ENCODE peak calls at places on chromosomes 16 and 17, in four cellular contexts. One of them, this sample, is unnamed.

GRCh38 chr17:83078378-83079339 is 750 bp upstream of the METRNL start:
- DNase-seq in colonic mucosa: peak
- DNase-seq in PC-9: peak
- DNase-seq in cardiac muscle cell: peak
- DNase-seq in this sample: no peak

GRCh38 chr17:69227536-69227935 is 1.1 kb downstream of the ABCA10 start:
- DNase-seq in colonic mucosa: no peak
- DNase-seq in PC-9: no peak
- DNase-seq in cardiac muscle cell: no peak
- DNase-seq in this sample: no peak

GRCh38 chr17:67942810-67943209 is 53.5 kb downstream of the C17orf58 start:
- DNase-seq in colonic mucosa: no peak
- DNase-seq in PC-9: no peak
- DNase-seq in cardiac muscle cell: peak
- DNase-seq in this sample: no peak

GRCh38 chr17:13704333-13704732 is 102.6 kb upstream of the HS3ST3A1 start:
- DNase-seq in colonic mucosa: no peak
- DNase-seq in PC-9: no peak
- DNase-seq in cardiac muscle cell: no peak
- DNase-seq in this sample: no peak

GRCh38 chr17:83204230-83204725 is 124.9 kb downstream of the METRNL start:
- DNase-seq in colonic mucosa: no peak
- DNase-seq in PC-9: no peak
- DNase-seq in cardiac muscle cell: no peak
- DNase-seq in this sample: no peak

GRCh38 chr16:87391324-87391949 is 699 bp upstream of the MAP1LC3B start:
- DNase-seq in colonic mucosa: peak
- DNase-seq in PC-9: no peak
- DNase-seq in cardiac muscle cell: peak
- DNase-seq in this sample: peak

GRCh38 chr17:72336804-72337070 is 215.9 kb downstream of the SOX9 start:
- DNase-seq in colonic mucosa: no peak
- DNase-seq in PC-9: no peak
- DNase-seq in cardiac muscle cell: no peak
- DNase-seq in this sample: no peak

GRCh38 chr16:77660311-77660710 is 62.0 kb upstream of the NUDT7 start:
- DNase-seq in colonic mucosa: no peak
- DNase-seq in PC-9: no peak
- DNase-seq in cardiac muscle cell: peak
- DNase-seq in this sample: no peak

GRCh38 chr17:60390881-60391418 is 983 bp downstream of the USP32 start:
- DNase-seq in colonic mucosa: peak
- DNase-seq in PC-9: peak
- DNase-seq in cardiac muscle cell: peak
- DNase-seq in this sample: no peak

GRCh38 chr17:74833501-74834361 is 26.0 kb downstream of the GRIN2C start:
- DNase-seq in colonic mucosa: no peak
- DNase-seq in PC-9: peak
- DNase-seq in cardiac muscle cell: no peak
- DNase-seq in this sample: no peak

GRCh38 chr16:85349413-85350145 is 237.3 kb upstream of the CIBAR2 start:
- DNase-seq in colonic mucosa: no peak
- DNase-seq in PC-9: peak
- DNase-seq in cardiac muscle cell: no peak
- DNase-seq in this sample: no peak

GRCh38 chr17:58527949-58528348 is 13.5 kb upstream of the MTMR4 start:
- DNase-seq in colonic mucosa: no peak
- DNase-seq in PC-9: no peak
- DNase-seq in cardiac muscle cell: no peak
- DNase-seq in this sample: no peak

GRCh38 chr16:28882476-28883180 is 4.3 kb downstream of the ATP2A1 start:
- DNase-seq in colonic mucosa: no peak
- DNase-seq in PC-9: no peak
- DNase-seq in cardiac muscle cell: peak
- DNase-seq in this sample: no peak

GRCh38 chr17:63573634-63574033 is 23.4 kb downstream of the DCAF7 start:
- DNase-seq in colonic mucosa: no peak
- DNase-seq in PC-9: no peak
- DNase-seq in cardiac muscle cell: no peak
- DNase-seq in this sample: no peak

GRCh38 chr17:76673729-76674128 is 30.2 kb upstream of the ST6GALNAC1 start:
- DNase-seq in colonic mucosa: no peak
- DNase-seq in PC-9: no peak
- DNase-seq in cardiac muscle cell: no peak
- DNase-seq in this sample: no peak

GRCh38 chr17:8766731-8767130 is 8.4 kb upstream of the SPDYE4 start:
- DNase-seq in colonic mucosa: no peak
- DNase-seq in PC-9: no peak
- DNase-seq in cardiac muscle cell: no peak
- DNase-seq in this sample: no peak

GRCh38 chr16:89899879-89900481 is 18.7 kb upstream of the MC1R start:
- DNase-seq in colonic mucosa: no peak
- DNase-seq in PC-9: no peak
- DNase-seq in cardiac muscle cell: no peak
- DNase-seq in this sample: no peak

GRCh38 chr17:15169676-15170075 is 95.5 kb downstream of the PMP22 start:
- DNase-seq in colonic mucosa: no peak
- DNase-seq in PC-9: no peak
- DNase-seq in cardiac muscle cell: no peak
- DNase-seq in this sample: no peak

GRCh38 chr17:82267575-82268379 is 5.7 kb downstream of the CSNK1D start:
- DNase-seq in colonic mucosa: peak
- DNase-seq in PC-9: peak
- DNase-seq in cardiac muscle cell: no peak
- DNase-seq in this sample: peak

GRCh38 chr16:84369938-84370627 is 1.7 kb downstream of the ATP2C2 start:
- DNase-seq in colonic mucosa: peak
- DNase-seq in PC-9: peak
- DNase-seq in cardiac muscle cell: no peak
- DNase-seq in this sample: no peak

GRCh38 chr17:20852541-20853370 is 190.1 kb downstream of the USP22 start:
- DNase-seq in colonic mucosa: no peak
- DNase-seq in PC-9: peak
- DNase-seq in cardiac muscle cell: peak
- DNase-seq in this sample: peak

GRCh38 chr16:1991135-1991551 is 1.4 kb downstream of the SYNGR3 start:
- DNase-seq in colonic mucosa: peak
- DNase-seq in PC-9: no peak
- DNase-seq in cardiac muscle cell: no peak
- DNase-seq in this sample: no peak

GRCh38 chr17:19805006-19805405 is 56.9 kb upstream of the ALDH3A1 start:
- DNase-seq in colonic mucosa: no peak
- DNase-seq in PC-9: no peak
- DNase-seq in cardiac muscle cell: no peak
- DNase-seq in this sample: no peak

GRCh38 chr17:43734376-43734775 is 24.2 kb downstream of the SOST start:
- DNase-seq in colonic mucosa: no peak
- DNase-seq in PC-9: no peak
- DNase-seq in cardiac muscle cell: no peak
- DNase-seq in this sample: no peak

GRCh38 chr17:76038050-76038449 is 10.9 kb upstream of the EVPL start:
- DNase-seq in colonic mucosa: no peak
- DNase-seq in PC-9: no peak
- DNase-seq in cardiac muscle cell: no peak
- DNase-seq in this sample: no peak

GRCh38 chr16:89216315-89217137 is 977 bp upstream of the ZNF778 start:
- DNase-seq in colonic mucosa: peak
- DNase-seq in PC-9: peak
- DNase-seq in cardiac muscle cell: peak
- DNase-seq in this sample: peak

DNA sequence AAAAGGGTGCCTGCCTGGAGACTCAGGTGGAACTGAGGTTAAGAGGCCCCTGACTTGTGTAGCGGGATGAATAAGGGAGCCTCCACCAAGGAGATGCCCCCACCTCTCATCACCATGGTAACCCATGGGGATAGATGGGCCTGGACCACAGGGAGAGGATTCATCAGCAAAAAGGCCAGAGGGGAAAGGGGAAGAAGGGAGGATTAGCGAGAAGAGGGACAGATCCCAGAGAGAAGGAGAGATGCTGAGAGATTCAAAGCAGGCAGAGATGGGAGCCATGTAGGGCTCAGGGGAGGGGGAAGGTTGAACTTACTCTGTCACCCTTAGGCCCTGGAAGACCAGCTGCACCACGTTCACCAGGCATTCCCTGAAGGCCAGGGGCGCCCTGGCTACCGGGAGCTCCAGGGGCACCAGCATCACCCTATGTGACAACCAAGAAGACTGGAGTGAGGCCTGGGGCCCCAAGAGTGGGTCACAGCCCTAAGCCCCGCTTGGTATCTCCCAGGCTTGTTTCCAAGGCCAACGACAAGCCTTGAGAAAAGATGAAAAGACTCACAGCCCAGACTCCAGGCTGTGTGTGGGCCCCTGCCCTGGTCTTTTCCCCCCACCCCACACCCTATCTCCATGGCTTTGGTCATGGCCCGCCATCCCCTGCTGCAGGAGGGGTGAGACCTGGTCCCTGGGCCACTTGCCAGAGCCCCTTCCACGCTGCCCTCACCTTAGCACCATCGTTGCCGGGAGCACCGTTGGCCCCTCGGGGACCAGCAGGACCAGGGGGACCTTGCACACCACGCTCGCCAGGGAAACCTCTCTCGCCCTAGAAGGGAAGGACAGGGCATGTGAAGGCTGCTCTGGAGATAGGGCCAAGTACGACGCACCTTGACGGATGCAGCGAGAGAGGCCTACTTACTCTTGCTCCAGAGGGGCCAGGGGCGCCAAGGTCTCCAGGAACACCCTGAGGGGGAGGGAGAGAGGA is 10.1 kb downstream of the COL1A1 start:
- DNase-seq in colonic mucosa: no peak
- DNase-seq in PC-9: no peak
- DNase-seq in cardiac muscle cell: no peak
- DNase-seq in this sample: no peak
- H3K27ac ChIP-seq in colonic mucosa: no peak
- H3K27ac ChIP-seq in PC-9: no peak
- H3K27ac ChIP-seq in cardiac muscle cell: no peak
- H3K27ac ChIP-seq in this sample: no peak

DNA sequence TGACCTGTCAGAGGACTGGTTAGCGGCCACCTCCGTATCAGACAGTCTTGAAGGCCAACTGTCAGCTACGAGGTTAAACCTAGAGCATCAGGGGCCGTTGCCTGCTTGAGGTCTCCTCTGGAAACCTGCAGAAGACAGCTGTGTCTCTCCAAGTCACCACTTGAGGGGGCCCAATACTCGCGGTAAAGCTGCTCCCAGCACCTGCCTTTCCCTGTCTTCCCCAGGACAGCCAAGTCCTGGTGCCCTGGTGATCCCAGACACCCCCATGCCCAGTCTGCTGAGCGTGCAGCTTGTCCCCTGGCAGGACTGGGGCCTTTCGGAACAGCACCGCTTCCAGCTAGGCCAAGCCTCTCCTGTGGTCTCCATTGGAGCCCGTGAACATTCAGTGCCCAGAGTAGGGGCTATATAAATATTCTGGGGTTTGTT is 80.1 kb downstream of the DNAH17 start:
- DNase-seq in colonic mucosa: peak
- DNase-seq in PC-9: peak
- DNase-seq in cardiac muscle cell: peak
- DNase-seq in this sample: peak
- TF ChIP-seq CTCF in colonic mucosa: peak
- TF ChIP-seq CTCF in PC-9: peak
- TF ChIP-seq CTCF in cardiac muscle cell: peak
- TF ChIP-seq CTCF in this sample: peak

GRCh38 chr17:41492351-41492750 is 2.6 kb upstream of the KRT36 start:
- DNase-seq in colonic mucosa: no peak
- DNase-seq in PC-9: no peak
- DNase-seq in cardiac muscle cell: no peak
- DNase-seq in this sample: no peak
- H3K27ac ChIP-seq in colonic mucosa: no peak
- H3K27ac ChIP-seq in PC-9: no peak
- H3K27ac ChIP-seq in cardiac muscle cell: no peak
- H3K27ac ChIP-seq in this sample: no peak

GRCh38 chr17:48612854-48613691 is 2.0 kb downstream of the HOXB8 start:
- DNase-seq in colonic mucosa: no peak
- DNase-seq in PC-9: no peak
- DNase-seq in cardiac muscle cell: peak
- DNase-seq in this sample: no peak
- TF ChIP-seq CTCF in colonic mucosa: no peak
- TF ChIP-seq CTCF in PC-9: peak
- TF ChIP-seq CTCF in cardiac muscle cell: peak
- TF ChIP-seq CTCF in this sample: no peak

DNA sequence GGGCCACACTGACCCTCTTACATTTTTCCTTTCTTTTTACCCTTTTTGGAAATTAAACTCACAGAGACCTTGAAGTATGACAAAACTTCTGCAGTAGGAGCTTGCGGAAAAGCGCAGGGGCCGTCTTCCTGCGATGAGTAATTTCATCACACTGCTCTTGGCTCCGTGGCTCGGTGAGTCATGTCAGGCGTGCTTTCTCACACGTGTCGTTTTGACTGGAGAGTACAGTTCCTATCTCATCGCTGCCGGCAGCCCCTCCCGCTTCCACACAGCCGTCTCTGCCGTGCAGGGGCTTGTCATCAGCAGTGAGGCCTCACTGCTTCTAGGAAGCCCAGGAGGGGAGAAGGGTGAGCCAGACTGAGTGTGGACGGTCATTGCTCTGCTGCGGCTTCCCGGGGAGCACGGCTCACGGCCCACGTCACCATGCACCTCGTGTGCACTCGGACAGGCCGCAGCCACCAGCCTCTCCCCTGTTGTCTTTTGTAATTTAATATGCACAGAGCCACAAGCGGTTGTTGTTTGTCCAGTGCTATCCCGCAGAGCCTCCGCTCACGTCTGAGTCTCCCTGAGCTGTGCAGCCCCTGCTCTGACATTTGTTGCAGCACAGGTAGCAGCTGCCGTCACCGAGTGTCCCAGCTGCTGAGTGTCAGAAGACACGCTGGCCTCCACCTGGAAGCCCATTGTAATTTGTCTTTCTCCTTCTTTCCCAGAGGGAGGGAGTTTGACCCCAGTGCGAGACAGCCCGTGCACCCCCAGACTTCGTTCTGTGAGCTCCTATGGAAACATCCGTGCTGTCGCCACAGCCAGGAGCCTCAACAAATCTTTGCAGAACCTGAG is 99.4 kb upstream of the CHMP6 start:
- DNase-seq in colonic mucosa: peak
- DNase-seq in PC-9: peak
- DNase-seq in cardiac muscle cell: peak
- DNase-seq in this sample: peak
- H3K27ac ChIP-seq in colonic mucosa: no peak
- H3K27ac ChIP-seq in PC-9: peak
- H3K27ac ChIP-seq in cardiac muscle cell: peak
- H3K27ac ChIP-seq in this sample: peak

DNA sequence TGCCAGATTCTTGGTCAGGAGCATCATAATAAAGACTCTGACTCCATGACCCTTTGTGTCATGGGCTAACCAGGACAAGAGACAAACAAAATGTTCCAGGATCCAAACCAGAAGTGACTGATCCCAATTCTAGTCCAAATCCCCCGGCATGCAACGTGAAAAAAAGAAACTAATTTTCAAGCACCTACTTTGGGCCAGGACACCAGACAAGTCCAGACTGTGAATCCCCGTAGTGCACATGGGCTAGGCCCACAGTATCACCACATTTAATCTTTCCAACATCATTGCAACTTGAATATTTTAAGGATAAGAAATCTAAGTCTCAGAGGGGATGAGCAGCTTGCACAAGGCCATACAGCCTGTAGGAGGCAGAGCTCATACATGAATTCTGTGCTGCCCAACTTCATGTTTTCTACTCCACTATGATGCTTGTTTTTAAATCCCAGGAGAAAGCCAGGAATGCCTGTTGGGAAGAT is 365.7 kb downstream of the NPIPA8 start:
- DNase-seq in colonic mucosa: no peak
- DNase-seq in PC-9: no peak
- DNase-seq in cardiac muscle cell: no peak
- DNase-seq in this sample: no peak
- TF ChIP-seq CTCF in colonic mucosa: no peak
- TF ChIP-seq CTCF in PC-9: no peak
- TF ChIP-seq CTCF in cardiac muscle cell: no peak
- TF ChIP-seq CTCF in this sample: no peak

This sample was measured in heart right ventricle.